ENCODE peak calls at places on chromosomes 4 and X, in five cellular contexts. X, U, D, L and Y are unnamed samples.

GRCh38 chrX:71911731-71912050 is 1.0 kb downstream of the NHSL2 start:
- DNase-seq in X (no peak), U (no peak), D (peak; percentile 74), L (peak; percentile 58), Y (no peak)

GRCh38 chrX:119981286-119982070 is 37.9 kb upstream of the NKAP start:
- DNase-seq in X (no peak), U (peak; percentile 45), D (peak; percentile 63), L (peak; percentile 47), Y (no peak)

GRCh38 chrX:140524556-140524955 is 19.7 kb upstream of the SOX3 start:
- DNase-seq in X (no peak), U (no peak), D (no peak), L (no peak), Y (no peak)

GRCh38 chr4:147362868-147363440 is 117.9 kb upstream of the EDNRA start:
- DNase-seq in X (no peak), U (no peak), D (no peak), L (peak; percentile 23), Y (no peak)

GRCh38 chrX:140292961-140293360 is 211.9 kb downstream of the SOX3 start:
- DNase-seq in X (no peak), U (no peak), D (no peak), L (no peak), Y (no peak)

GRCh38 chr4:117514779-117515178 is 429.4 kb upstream of the TRAM1L1 start:
- DNase-seq in X (no peak), U (no peak), D (no peak), L (no peak), Y (no peak)

GRCh38 chr4:19133315-19133714 is 1111.8 kb upstream of the LCORL start:
- DNase-seq in X (no peak), U (no peak), D (no peak), L (no peak), Y (no peak)

GRCh38 chr4:48343531-48343930 is 2.2 kb downstream of the SLAIN2 start:
- DNase-seq in X (no peak), U (no peak), D (no peak), L (peak; percentile 12), Y (no peak)

GRCh38 chr4:128454281-128455075 is 166.9 kb upstream of the PGRMC2 start:
- DNase-seq in X (peak; percentile 68), U (peak; percentile 88), D (peak; percentile 83), L (peak; percentile 69), Y (peak; percentile 69)
- H3K4me3 ChIP-seq in X (no peak overlapping the region), U (no peak overlapping the region), D (no peak overlapping the region), L (no peak overlapping the region), Y (no peak overlapping the region)

DNA sequence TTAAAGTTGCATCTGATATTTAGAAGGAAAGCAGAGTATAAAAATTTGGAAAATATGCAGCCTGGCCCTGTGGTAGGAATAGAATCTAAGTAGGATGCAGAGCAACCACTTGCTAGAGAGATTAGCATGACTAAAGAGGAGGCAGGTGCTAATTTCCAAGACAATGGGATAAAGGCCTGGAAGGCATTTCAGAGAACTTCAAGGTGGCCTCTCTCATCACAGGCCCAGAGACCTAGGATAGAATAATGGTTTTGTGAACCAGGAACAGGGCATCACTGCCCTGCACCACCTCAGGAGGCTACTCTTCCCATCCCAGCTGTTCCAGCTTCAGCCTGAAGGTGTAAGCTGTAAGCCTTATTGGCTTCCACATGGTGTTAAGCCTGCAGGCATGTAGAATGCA is 621.7 kb upstream of the HS3ST1 start:
- DNase-seq in X (no peak), U (no peak), D (peak; percentile 3), L (no peak), Y (no peak)
- H3K4me3 ChIP-seq in X (no peak overlapping the region), U (no peak overlapping the region), D (no peak overlapping the region), L (no peak overlapping the region), Y (no peak overlapping the region)

GRCh38 chrX:70054391-70054790 is 4.7 kb upstream of the AWAT2 start:
- DNase-seq in X (no peak), U (no peak), D (no peak), L (no peak), Y (no peak)
- H3K4me3 ChIP-seq in X (no peak overlapping the region), U (no peak overlapping the region), D (no peak overlapping the region), L (no peak overlapping the region), Y (no peak overlapping the region)

GRCh38 chr4:38856046-38856445 is 571 bp downstream of the TLR6 start:
- DNase-seq in X (no peak), U (peak; percentile 73), D (no peak), L (no peak), Y (no peak)
- H3K4me3 ChIP-seq in X (peak overlapping the region; percentile 18), U (peak overlapping the region; percentile 69), D (no peak overlapping the region), L (no peak overlapping the region), Y (no peak overlapping the region)

DNA sequence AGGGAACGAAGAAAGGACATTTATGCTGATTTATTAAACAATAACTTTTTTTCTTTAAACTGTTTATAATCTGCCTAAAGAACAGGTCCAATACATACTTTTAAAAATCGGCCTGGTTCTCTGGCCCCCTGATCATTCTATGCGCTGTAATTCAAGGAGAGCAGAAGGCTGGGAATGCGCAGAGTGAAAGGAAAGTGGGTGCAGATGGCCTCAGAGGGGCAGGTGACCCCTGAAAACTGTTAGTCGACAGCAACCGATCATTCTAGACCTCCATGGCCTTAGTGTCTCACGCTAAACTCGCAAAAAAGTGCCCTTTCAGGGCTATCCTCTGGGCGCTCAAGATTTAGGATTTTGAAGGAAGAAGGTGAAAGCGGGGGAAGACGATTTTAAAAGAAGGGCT is 2.2 kb downstream of the PDE5A start:
- DNase-seq in X (no peak), U (no peak), D (no peak), L (no peak), Y (no peak)
- H3K4me3 ChIP-seq in X (peak overlapping the region; percentile 57), U (no peak overlapping the region), D (peak overlapping the region; percentile 82), L (no peak overlapping the region), Y (peak overlapping the region; percentile 24)

GRCh38 chrX:10157032-10157341 is 212 bp downstream of the CLCN4 start:
- DNase-seq in X (no peak), U (no peak), D (no peak), L (no peak), Y (no peak)

GRCh38 chrX:10160221-10160620 is 3.4 kb downstream of the CLCN4 start:
- DNase-seq in X (no peak), U (no peak), D (no peak), L (no peak), Y (no peak)

GRCh38 chrX:10157545-10157944 is 770 bp downstream of the CLCN4 start:
- DNase-seq in X (no peak), U (no peak), D (no peak), L (no peak), Y (no peak)

GRCh38 chrX:10159069-10159468 is 2.3 kb downstream of the CLCN4 start:
- DNase-seq in X (no peak), U (no peak), D (no peak), L (peak; percentile 18), Y (no peak)

DNA sequence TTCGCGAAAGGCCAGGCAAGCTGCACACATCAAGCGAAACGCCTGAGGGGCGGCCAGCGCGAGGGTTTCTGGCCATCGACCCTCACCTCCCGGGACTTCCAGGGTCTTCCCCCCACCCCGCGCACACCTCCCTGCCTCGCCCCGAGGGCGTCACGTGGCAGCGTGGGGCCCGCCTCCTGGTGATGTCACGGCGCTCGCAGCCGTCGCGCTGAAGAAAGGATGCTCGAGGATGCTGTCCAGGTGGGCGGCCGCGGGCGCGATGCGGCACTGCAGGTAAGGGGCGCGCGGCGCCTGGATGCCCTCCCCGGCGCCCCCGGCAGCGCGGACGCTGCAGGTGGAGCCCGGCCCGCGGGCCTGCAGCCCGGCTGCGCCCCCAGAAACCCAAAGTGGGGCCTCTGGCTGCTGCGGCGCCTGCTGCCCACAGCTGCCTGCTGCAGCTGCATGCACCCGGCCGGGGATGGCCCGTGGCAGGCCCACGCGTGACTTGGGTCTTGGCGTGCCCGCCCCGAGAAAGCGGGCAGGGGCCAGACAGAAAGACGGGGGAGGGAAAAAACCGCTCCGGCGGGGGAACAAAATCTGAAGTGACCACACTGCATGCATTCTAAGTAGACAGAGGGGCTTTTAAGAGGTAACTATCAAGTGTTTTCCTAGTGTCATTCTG is 1.6 kb downstream of the CLCN4 start:
- DNase-seq in X (no peak), U (no peak), D (peak; percentile 55), L (peak; percentile 42), Y (no peak)
- H3K4me3 ChIP-seq in X (peak overlapping the region; percentile 31), U (no peak overlapping the region), D (peak overlapping the region; percentile 42), L (peak overlapping the region; percentile 36), Y (peak overlapping the region; percentile 28)

GRCh38 chrX:47481160-47481559 is 1.9 kb downstream of the ZNF41 start:
- DNase-seq in X (no peak), U (no peak), D (no peak), L (no peak), Y (no peak)

DNA sequence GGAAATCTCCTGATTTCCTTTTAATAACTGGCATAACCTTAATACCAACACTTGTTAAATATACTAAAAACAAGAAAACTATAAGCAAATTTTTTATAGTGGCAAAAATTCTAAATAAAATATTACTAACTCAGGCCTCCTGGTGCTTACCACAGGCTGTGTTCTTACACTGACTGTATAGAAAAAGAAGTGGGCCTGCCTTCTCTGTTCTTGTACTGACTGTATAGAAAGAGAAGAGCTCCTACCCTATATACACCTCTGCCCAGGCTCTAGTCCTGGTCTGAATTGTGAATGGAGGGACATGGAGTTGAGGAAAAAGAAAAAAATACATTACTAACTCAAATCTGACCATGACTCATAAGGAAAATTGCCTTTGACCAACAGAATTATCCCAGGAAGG is 7.5 kb downstream of the ZNF41 start:
- DNase-seq in X (no peak), U (no peak), D (no peak), L (no peak), Y (no peak)
- H3K4me3 ChIP-seq in X (no peak overlapping the region), U (no peak overlapping the region), D (no peak overlapping the region), L (no peak overlapping the region), Y (no peak overlapping the region)